ENCODE peak calls at places on chromosomes 5 and 9, in eight cellular contexts. One of them, this sample, is unnamed.

GRCh38 chr5:170554566-170555267 is 50.9 kb downstream of the KCNIP1 start:
- DNase-seq in B cell: no peak
- DNase-seq in stimulated activated CD4-positive, alpha-beta T cell treated with anti-CD3 and anti-CD28 coated beads, Interleukin-2, amount 100 ng/mL, for 48 hours: no peak
- DNase-seq in vagina: no peak
- DNase-seq in activated CD4-positive, alpha-beta memory T cell treated with anti-CD3 and anti-CD28 coated beads for 36 hours: no peak
- DNase-seq in T-helper 17 cell: no peak
- DNase-seq in pulmonary artery endothelial cell: no peak
- DNase-seq in heart right ventricle: no peak
- DNase-seq in this sample: no peak

GRCh38 chr9:87596862-87597261 is 99.2 kb downstream of the DAPK1 start:
- DNase-seq in B cell: no peak
- DNase-seq in stimulated activated CD4-positive, alpha-beta T cell treated with anti-CD3 and anti-CD28 coated beads, Interleukin-2, amount 100 ng/mL, for 48 hours: no peak
- DNase-seq in vagina: no peak
- DNase-seq in activated CD4-positive, alpha-beta memory T cell treated with anti-CD3 and anti-CD28 coated beads for 36 hours: no peak
- DNase-seq in T-helper 17 cell: no peak
- DNase-seq in pulmonary artery endothelial cell: no peak
- DNase-seq in heart right ventricle: peak
- DNase-seq in this sample: no peak

GRCh38 chr9:22040760-22041159 is 31.7 kb upstream of the CDKN2B start:
- DNase-seq in B cell: no peak
- DNase-seq in stimulated activated CD4-positive, alpha-beta T cell treated with anti-CD3 and anti-CD28 coated beads, Interleukin-2, amount 100 ng/mL, for 48 hours: no peak
- DNase-seq in vagina: no peak
- DNase-seq in activated CD4-positive, alpha-beta memory T cell treated with anti-CD3 and anti-CD28 coated beads for 36 hours: no peak
- DNase-seq in T-helper 17 cell: no peak
- DNase-seq in pulmonary artery endothelial cell: no peak
- DNase-seq in heart right ventricle: no peak
- DNase-seq in this sample: no peak

GRCh38 chr5:115419794-115420585 is 123.5 kb upstream of the CCDC112 start:
- DNase-seq in B cell: no peak
- DNase-seq in stimulated activated CD4-positive, alpha-beta T cell treated with anti-CD3 and anti-CD28 coated beads, Interleukin-2, amount 100 ng/mL, for 48 hours: no peak
- DNase-seq in vagina: no peak
- DNase-seq in activated CD4-positive, alpha-beta memory T cell treated with anti-CD3 and anti-CD28 coated beads for 36 hours: no peak
- DNase-seq in T-helper 17 cell: no peak
- DNase-seq in pulmonary artery endothelial cell: peak
- DNase-seq in heart right ventricle: no peak
- DNase-seq in this sample: no peak

GRCh38 chr5:159478950-159479349 is 148.7 kb upstream of the IL12B start:
- DNase-seq in B cell: no peak
- DNase-seq in stimulated activated CD4-positive, alpha-beta T cell treated with anti-CD3 and anti-CD28 coated beads, Interleukin-2, amount 100 ng/mL, for 48 hours: no peak
- DNase-seq in vagina: no peak
- DNase-seq in activated CD4-positive, alpha-beta memory T cell treated with anti-CD3 and anti-CD28 coated beads for 36 hours: no peak
- DNase-seq in T-helper 17 cell: no peak
- DNase-seq in pulmonary artery endothelial cell: no peak
- DNase-seq in heart right ventricle: no peak
- DNase-seq in this sample: no peak

GRCh38 chr5:77718934-77719610 is 57.1 kb downstream of the TBCA start:
- DNase-seq in B cell: no peak
- DNase-seq in stimulated activated CD4-positive, alpha-beta T cell treated with anti-CD3 and anti-CD28 coated beads, Interleukin-2, amount 100 ng/mL, for 48 hours: no peak
- DNase-seq in vagina: no peak
- DNase-seq in activated CD4-positive, alpha-beta memory T cell treated with anti-CD3 and anti-CD28 coated beads for 36 hours: peak
- DNase-seq in T-helper 17 cell: no peak
- DNase-seq in pulmonary artery endothelial cell: no peak
- DNase-seq in heart right ventricle: no peak
- DNase-seq in this sample: peak

GRCh38 chr9:70012569-70012968 is 31.1 kb upstream of the MAMDC2 start:
- DNase-seq in B cell: no peak
- DNase-seq in stimulated activated CD4-positive, alpha-beta T cell treated with anti-CD3 and anti-CD28 coated beads, Interleukin-2, amount 100 ng/mL, for 48 hours: no peak
- DNase-seq in vagina: no peak
- DNase-seq in activated CD4-positive, alpha-beta memory T cell treated with anti-CD3 and anti-CD28 coated beads for 36 hours: no peak
- DNase-seq in T-helper 17 cell: no peak
- DNase-seq in pulmonary artery endothelial cell: no peak
- DNase-seq in heart right ventricle: no peak
- DNase-seq in this sample: no peak

GRCh38 chr5:158212915-158213314 is 354.0 kb upstream of the CLINT1 start:
- DNase-seq in B cell: no peak
- DNase-seq in stimulated activated CD4-positive, alpha-beta T cell treated with anti-CD3 and anti-CD28 coated beads, Interleukin-2, amount 100 ng/mL, for 48 hours: no peak
- DNase-seq in vagina: no peak
- DNase-seq in activated CD4-positive, alpha-beta memory T cell treated with anti-CD3 and anti-CD28 coated beads for 36 hours: no peak
- DNase-seq in T-helper 17 cell: no peak
- DNase-seq in pulmonary artery endothelial cell: no peak
- DNase-seq in heart right ventricle: no peak
- DNase-seq in this sample: no peak

GRCh38 chr9:27125030-27125429 is 16.0 kb downstream of the TEK start:
- DNase-seq in B cell: no peak
- DNase-seq in stimulated activated CD4-positive, alpha-beta T cell treated with anti-CD3 and anti-CD28 coated beads, Interleukin-2, amount 100 ng/mL, for 48 hours: no peak
- DNase-seq in vagina: no peak
- DNase-seq in activated CD4-positive, alpha-beta memory T cell treated with anti-CD3 and anti-CD28 coated beads for 36 hours: no peak
- DNase-seq in T-helper 17 cell: no peak
- DNase-seq in pulmonary artery endothelial cell: peak
- DNase-seq in heart right ventricle: peak
- DNase-seq in this sample: no peak

GRCh38 chr9:125241863-125242739 is 958 bp upstream of the HSPA5 start:
- DNase-seq in B cell: no peak
- DNase-seq in stimulated activated CD4-positive, alpha-beta T cell treated with anti-CD3 and anti-CD28 coated beads, Interleukin-2, amount 100 ng/mL, for 48 hours: peak
- DNase-seq in vagina: no peak
- DNase-seq in activated CD4-positive, alpha-beta memory T cell treated with anti-CD3 and anti-CD28 coated beads for 36 hours: peak
- DNase-seq in T-helper 17 cell: no peak
- DNase-seq in pulmonary artery endothelial cell: no peak
- DNase-seq in heart right ventricle: peak
- DNase-seq in this sample: peak

GRCh38 chr9:122128432-122129343 is 30.9 kb downstream of the NDUFA8 start:
- DNase-seq in B cell: no peak
- DNase-seq in stimulated activated CD4-positive, alpha-beta T cell treated with anti-CD3 and anti-CD28 coated beads, Interleukin-2, amount 100 ng/mL, for 48 hours: no peak
- DNase-seq in vagina: no peak
- DNase-seq in activated CD4-positive, alpha-beta memory T cell treated with anti-CD3 and anti-CD28 coated beads for 36 hours: no peak
- DNase-seq in T-helper 17 cell: no peak
- DNase-seq in pulmonary artery endothelial cell: no peak
- DNase-seq in heart right ventricle: peak
- DNase-seq in this sample: no peak

GRCh38 chr9:129023036-129023907 is 4.9 kb downstream of the SH3GLB2 start:
- DNase-seq in B cell: no peak
- DNase-seq in stimulated activated CD4-positive, alpha-beta T cell treated with anti-CD3 and anti-CD28 coated beads, Interleukin-2, amount 100 ng/mL, for 48 hours: no peak
- DNase-seq in vagina: no peak
- DNase-seq in activated CD4-positive, alpha-beta memory T cell treated with anti-CD3 and anti-CD28 coated beads for 36 hours: no peak
- DNase-seq in T-helper 17 cell: no peak
- DNase-seq in pulmonary artery endothelial cell: no peak
- DNase-seq in heart right ventricle: no peak
- DNase-seq in this sample: no peak

GRCh38 chr5:138536215-138536614 is 6.8 kb downstream of the ETF1 start:
- DNase-seq in B cell: no peak
- DNase-seq in stimulated activated CD4-positive, alpha-beta T cell treated with anti-CD3 and anti-CD28 coated beads, Interleukin-2, amount 100 ng/mL, for 48 hours: no peak
- DNase-seq in vagina: no peak
- DNase-seq in activated CD4-positive, alpha-beta memory T cell treated with anti-CD3 and anti-CD28 coated beads for 36 hours: no peak
- DNase-seq in T-helper 17 cell: no peak
- DNase-seq in pulmonary artery endothelial cell: no peak
- DNase-seq in heart right ventricle: no peak
- DNase-seq in this sample: no peak

GRCh38 chr9:113580041-113580953 is 116.8 kb downstream of the RGS3 start:
- DNase-seq in B cell: peak
- DNase-seq in stimulated activated CD4-positive, alpha-beta T cell treated with anti-CD3 and anti-CD28 coated beads, Interleukin-2, amount 100 ng/mL, for 48 hours: peak
- DNase-seq in vagina: no peak
- DNase-seq in activated CD4-positive, alpha-beta memory T cell treated with anti-CD3 and anti-CD28 coated beads for 36 hours: peak
- DNase-seq in T-helper 17 cell: peak
- DNase-seq in pulmonary artery endothelial cell: no peak
- DNase-seq in heart right ventricle: peak
- DNase-seq in this sample: peak

GRCh38 chr5:136182618-136183017 is 10.3 kb downstream of the SMIM32 start:
- DNase-seq in B cell: no peak
- DNase-seq in stimulated activated CD4-positive, alpha-beta T cell treated with anti-CD3 and anti-CD28 coated beads, Interleukin-2, amount 100 ng/mL, for 48 hours: no peak
- DNase-seq in vagina: no peak
- DNase-seq in activated CD4-positive, alpha-beta memory T cell treated with anti-CD3 and anti-CD28 coated beads for 36 hours: no peak
- DNase-seq in T-helper 17 cell: no peak
- DNase-seq in pulmonary artery endothelial cell: no peak
- DNase-seq in heart right ventricle: no peak
- DNase-seq in this sample: no peak

GRCh38 chr9:4497855-4498254 is 7.6 kb downstream of the SLC1A1 start:
- DNase-seq in B cell: no peak
- DNase-seq in stimulated activated CD4-positive, alpha-beta T cell treated with anti-CD3 and anti-CD28 coated beads, Interleukin-2, amount 100 ng/mL, for 48 hours: no peak
- DNase-seq in vagina: no peak
- DNase-seq in activated CD4-positive, alpha-beta memory T cell treated with anti-CD3 and anti-CD28 coated beads for 36 hours: no peak
- DNase-seq in T-helper 17 cell: no peak
- DNase-seq in pulmonary artery endothelial cell: no peak
- DNase-seq in heart right ventricle: no peak
- DNase-seq in this sample: no peak

GRCh38 chr5:34673463-34674125 is 17.5 kb downstream of the RAI14 start:
- DNase-seq in B cell: no peak
- DNase-seq in stimulated activated CD4-positive, alpha-beta T cell treated with anti-CD3 and anti-CD28 coated beads, Interleukin-2, amount 100 ng/mL, for 48 hours: no peak
- DNase-seq in vagina: no peak
- DNase-seq in activated CD4-positive, alpha-beta memory T cell treated with anti-CD3 and anti-CD28 coated beads for 36 hours: no peak
- DNase-seq in T-helper 17 cell: no peak
- DNase-seq in pulmonary artery endothelial cell: no peak
- DNase-seq in heart right ventricle: no peak
- DNase-seq in this sample: no peak

GRCh38 chr5:73938280-73938937 is 312.4 kb downstream of the ARHGEF28 start:
- DNase-seq in B cell: no peak
- DNase-seq in stimulated activated CD4-positive, alpha-beta T cell treated with anti-CD3 and anti-CD28 coated beads, Interleukin-2, amount 100 ng/mL, for 48 hours: no peak
- DNase-seq in vagina: no peak
- DNase-seq in activated CD4-positive, alpha-beta memory T cell treated with anti-CD3 and anti-CD28 coated beads for 36 hours: no peak
- DNase-seq in T-helper 17 cell: no peak
- DNase-seq in pulmonary artery endothelial cell: peak
- DNase-seq in heart right ventricle: no peak
- DNase-seq in this sample: no peak

GRCh38 chr5:166942948-166943347 is 1348.5 kb upstream of the WWC1 start:
- DNase-seq in B cell: no peak
- DNase-seq in stimulated activated CD4-positive, alpha-beta T cell treated with anti-CD3 and anti-CD28 coated beads, Interleukin-2, amount 100 ng/mL, for 48 hours: no peak
- DNase-seq in vagina: no peak
- DNase-seq in activated CD4-positive, alpha-beta memory T cell treated with anti-CD3 and anti-CD28 coated beads for 36 hours: no peak
- DNase-seq in T-helper 17 cell: no peak
- DNase-seq in pulmonary artery endothelial cell: no peak
- DNase-seq in heart right ventricle: no peak
- DNase-seq in this sample: no peak

GRCh38 chr9:98786750-98787510 is 9.4 kb downstream of the ANKS6 start:
- DNase-seq in B cell: no peak
- DNase-seq in stimulated activated CD4-positive, alpha-beta T cell treated with anti-CD3 and anti-CD28 coated beads, Interleukin-2, amount 100 ng/mL, for 48 hours: no peak
- DNase-seq in vagina: peak
- DNase-seq in activated CD4-positive, alpha-beta memory T cell treated with anti-CD3 and anti-CD28 coated beads for 36 hours: no peak
- DNase-seq in T-helper 17 cell: no peak
- DNase-seq in pulmonary artery endothelial cell: no peak
- DNase-seq in heart right ventricle: no peak
- DNase-seq in this sample: no peak

GRCh38 chr9:107750741-107751521 is 261.4 kb upstream of the KLF4 start:
- DNase-seq in B cell: no peak
- DNase-seq in stimulated activated CD4-positive, alpha-beta T cell treated with anti-CD3 and anti-CD28 coated beads, Interleukin-2, amount 100 ng/mL, for 48 hours: no peak
- DNase-seq in vagina: no peak
- DNase-seq in activated CD4-positive, alpha-beta memory T cell treated with anti-CD3 and anti-CD28 coated beads for 36 hours: no peak
- DNase-seq in T-helper 17 cell: no peak
- DNase-seq in pulmonary artery endothelial cell: peak
- DNase-seq in heart right ventricle: peak
- DNase-seq in this sample: no peak